ENCODE peak calls at places on chromosomes 5 and 9, in four cellular contexts. C is stimulated activated CD8-positive, alpha-beta memory T cell treated with anti-CD3 and anti-CD28 coated beads, Interleukin-15, amount 100 ng/mL, for 48 hours; I is GM20000; Y is amniotic stem cell. F is an unnamed sample.
A peak's percentile ranks its signal among the peaks of the same experiment; 100 is the strongest.

GRCh38 chr5:29379619-29380018 is 1813.9 kb upstream of the CDH6 start:
- DNase-seq in Y (no peak), C (no peak), I (no peak), F (no peak)

GRCh38 chr5:148221510-148221909 is 16.8 kb upstream of the MARCOL start:
- DNase-seq in I (no peak), C (no peak), Y (no peak), F (no peak)

GRCh38 chr9:81472701-81473100 is 216.6 kb downstream of the TLE1 start:
- DNase-seq in C (no peak), Y (no peak), I (no peak), F (no peak)

GRCh38 chr9:135075234-135076142 is 12.0 kb upstream of the OLFM1 start:
- DNase-seq in I (no peak), Y (no peak), C (no peak), F (peak; percentile 67)

GRCh38 chr5:153147891-153148623 is 342.4 kb upstream of the GRIA1 start:
- DNase-seq in I (peak; percentile 8), C (no peak), Y (no peak), F (no peak)

GRCh38 chr5:15695171-15695676 is 195.2 kb downstream of the FBXL7 start:
- DNase-seq in Y (peak; percentile 42), I (no peak), C (no peak), F (no peak)

GRCh38 chr9:34376596-34377401 is at the start of gene MYORG:
- DNase-seq in Y (peak; percentile 57), C (peak; percentile 98), I (peak; percentile 99), F (peak; percentile 98)

GRCh38 chr5:163912023-163912422 is 406.6 kb downstream of the MAT2B start:
- DNase-seq in I (no peak), Y (no peak), C (no peak), F (no peak)

GRCh38 chr9:24986331-24986730 is 440.6 kb upstream of the IZUMO3 start:
- DNase-seq in Y (no peak), C (no peak), I (no peak), F (no peak)

GRCh38 chr9:129382281-129383004 is 204.4 kb upstream of the IER5L start:
- DNase-seq in C (no peak), Y (no peak), I (no peak), F (peak; percentile 93)

GRCh38 chr5:96761618-96762017 is 46.1 kb downstream of the ERAP1 start:
- DNase-seq in C (no peak), Y (no peak), I (no peak), F (no peak)

GRCh38 chr5:1115123-1115815 is 3.4 kb upstream of the SLC12A7 start:
- DNase-seq in I (no peak), Y (no peak), C (no peak), F (no peak)

GRCh38 chr9:76610009-76610352 is 151.0 kb downstream of the GCNT1 start:
- DNase-seq in Y (no peak), C (no peak), I (no peak), F (no peak)

GRCh38 chr9:70510157-70510770 is 95.8 kb upstream of the KLF9 start:
- DNase-seq in C (no peak), I (no peak), Y (no peak), F (no peak)

GRCh38 chr5:112240011-112240410 is 179.1 kb downstream of the EPB41L4A start:
- DNase-seq in Y (no peak), C (no peak), I (no peak), F (no peak)

GRCh38 chr9:16214677-16215076 is 655.8 kb downstream of the BNC2 start:
- DNase-seq in C (no peak), Y (no peak), I (no peak), F (no peak)

GRCh38 chr5:39675676-39676075 is 250.9 kb upstream of the DAB2 start:
- DNase-seq in Y (no peak), I (no peak), C (no peak), F (no peak)

GRCh38 chr9:120032639-120033038 is 547.3 kb downstream of the CDK5RAP2 start:
- DNase-seq in Y (no peak), C (no peak), I (no peak), F (no peak)

GRCh38 chr5:31366941-31367340 is 165.0 kb downstream of the DROSHA start:
- DNase-seq in C (no peak), Y (no peak), I (no peak), F (no peak)

GRCh38 chr5:39560730-39561129 is 135.9 kb upstream of the DAB2 start:
- DNase-seq in Y (no peak), I (no peak), C (no peak), F (no peak)

GRCh38 chr9:125066839-125067619 is 76.3 kb downstream of the SCAI start:
- DNase-seq in Y (no peak), C (no peak), I (no peak), F (no peak)

F was measured in DMS79 treated with DMSO at 0.1 percent for 48 hours.